ENCODE peak calls at places on chromosomes 4 and X, in seven cellular contexts. C is trophoblast cell, P is GM23248, R is SK-N-SH, G is fibroblast of lung, J is colonic mucosa, L is neural progenitor cell. O is an unnamed sample.

GRCh38 chrX:12153741-12154140 is 15.5 kb downstream of the FRMPD4 start:
- DNase-seq in C (no peak), P (no peak), R (no peak), G (no peak), J (no peak), L (no peak), O (no peak)

GRCh38 chr4:139656614-139657486 is 8.8 kb upstream of the MGST2 start:
- DNase-seq in C (peak), P (peak), R (peak), G (peak), J (peak), L (peak), O (peak)

GRCh38 chr4:147976341-147976928 is 244.5 kb downstream of the ARHGAP10 start:
- DNase-seq in C (no peak), P (peak), R (no peak), G (no peak), J (no peak), L (no peak), O (no peak)

GRCh38 chr4:122673252-122673651 is 52.4 kb upstream of the IL21 start:
- DNase-seq in C (no peak), P (peak), R (no peak), G (no peak), J (peak), L (peak), O (no peak)

GRCh38 chr4:3304831-3305609 is 12.2 kb downstream of the RGS12 start:
- DNase-seq in C (no peak), P (peak), R (peak), G (peak), J (no peak), L (no peak), O (no peak)

GRCh38 chr4:176193126-176193525 is 2.3 kb downstream of the SPATA4 start:
- DNase-seq in C (no peak), P (peak), R (no peak), G (peak), J (no peak), L (no peak), O (no peak)

GRCh38 chrX:48508400-48509244 is at the start of gene PORCN:
- DNase-seq in C (peak), P (peak), R (peak), G (peak), J (peak), L (peak), O (peak)

GRCh38 chrX:13418126-13419091 is 98.6 kb upstream of the ATXN3L start:
- DNase-seq in C (no peak), P (peak), R (no peak), G (peak), J (no peak), L (no peak), O (no peak)

GRCh38 chrX:67545772-67546495 is 2.1 kb downstream of the AR start:
- DNase-seq in C (no peak), P (peak), R (peak), G (peak), J (no peak), L (peak), O (no peak)

GRCh38 chrX:39165185-39165584 is 363.9 kb downstream of the MID1IP1 start:
- DNase-seq in C (no peak), P (no peak), R (no peak), G (no peak), J (no peak), L (no peak), O (no peak)

GRCh38 chrX:39161856-39162255 is 360.6 kb downstream of the MID1IP1 start:
- DNase-seq in C (no peak), P (no peak), R (no peak), G (no peak), J (no peak), L (no peak), O (no peak)

GRCh38 chrX:39164212-39164611 is 363.0 kb downstream of the MID1IP1 start:
- DNase-seq in C (no peak), P (no peak), R (no peak), G (no peak), J (no peak), L (no peak), O (no peak)

GRCh38 chrX:39163585-39163984 is 362.3 kb downstream of the MID1IP1 start:
- DNase-seq in C (no peak), P (no peak), R (no peak), G (peak), J (no peak), L (no peak), O (no peak)

DNA sequence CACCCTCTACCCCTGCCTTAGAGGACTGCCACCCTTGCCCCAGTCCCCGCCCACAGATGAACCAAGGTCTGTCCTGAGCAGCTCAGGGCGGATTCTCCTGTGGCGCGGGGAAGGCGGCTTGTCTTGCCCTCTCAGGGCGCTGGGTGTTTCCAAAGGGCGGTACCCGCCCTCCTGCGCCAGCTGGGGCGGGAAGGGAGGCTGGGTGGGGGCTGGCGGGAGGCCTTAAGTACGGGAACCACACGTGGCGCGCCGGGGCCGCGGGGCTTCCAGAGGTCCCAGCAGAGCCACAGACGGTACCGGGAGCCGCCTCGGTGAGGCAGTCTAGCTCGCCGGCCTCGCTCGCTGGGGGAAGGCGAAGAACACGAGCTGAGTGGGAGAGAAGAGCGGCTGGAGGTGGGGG is 361.1 kb downstream of the MID1IP1 start:
- DNase-seq in C (peak), P (no peak), R (no peak), G (no peak), J (peak), L (peak), O (no peak)
- H3K9ac ChIP-seq in C (no peak), P (no peak), R (no peak), G (no peak), J (no peak), L (no peak), O (no peak)

DNA sequence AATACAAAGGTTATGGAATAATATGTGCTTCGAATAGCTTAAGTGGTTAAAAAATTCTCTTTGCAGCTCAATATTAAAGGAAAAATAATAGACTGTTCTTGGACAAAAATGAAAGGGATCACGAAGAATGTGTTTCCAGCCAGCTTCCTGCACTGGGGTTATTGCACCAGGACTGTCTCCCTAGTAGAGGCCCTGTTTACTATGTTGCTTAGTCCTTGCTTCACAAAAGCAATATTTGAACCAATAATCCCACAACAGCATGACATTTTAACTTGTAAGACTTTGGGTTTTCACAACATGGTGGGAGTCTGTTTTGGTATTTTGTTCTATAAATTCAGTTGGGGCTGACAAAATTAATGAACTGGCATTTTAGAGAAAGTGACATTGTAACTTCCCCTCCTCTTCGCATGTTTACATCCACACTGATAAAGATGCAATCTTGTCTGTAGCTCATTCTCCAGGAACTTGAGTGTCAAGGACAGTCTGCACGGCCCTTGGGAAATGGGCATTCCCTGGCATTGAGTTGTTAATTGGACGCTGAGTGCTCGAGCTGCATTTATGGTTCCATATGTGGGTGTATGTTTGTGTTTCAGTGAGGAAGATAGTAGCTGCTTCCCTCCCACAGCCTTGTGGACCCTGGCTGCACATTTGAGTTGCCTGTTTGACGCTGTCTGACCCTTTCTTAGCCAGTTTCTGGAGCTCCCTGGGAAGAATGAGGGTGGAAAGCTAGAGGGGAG is 39.1 kb downstream of the SHROOM2 start:
- DNase-seq in C (no peak), P (no peak), R (no peak), G (no peak), J (no peak), L (no peak), O (no peak)
- H3K4me3 ChIP-seq in C (no peak), P (no peak), R (no peak), G (no peak), J (no peak), L (no peak), O (no peak)

DNA sequence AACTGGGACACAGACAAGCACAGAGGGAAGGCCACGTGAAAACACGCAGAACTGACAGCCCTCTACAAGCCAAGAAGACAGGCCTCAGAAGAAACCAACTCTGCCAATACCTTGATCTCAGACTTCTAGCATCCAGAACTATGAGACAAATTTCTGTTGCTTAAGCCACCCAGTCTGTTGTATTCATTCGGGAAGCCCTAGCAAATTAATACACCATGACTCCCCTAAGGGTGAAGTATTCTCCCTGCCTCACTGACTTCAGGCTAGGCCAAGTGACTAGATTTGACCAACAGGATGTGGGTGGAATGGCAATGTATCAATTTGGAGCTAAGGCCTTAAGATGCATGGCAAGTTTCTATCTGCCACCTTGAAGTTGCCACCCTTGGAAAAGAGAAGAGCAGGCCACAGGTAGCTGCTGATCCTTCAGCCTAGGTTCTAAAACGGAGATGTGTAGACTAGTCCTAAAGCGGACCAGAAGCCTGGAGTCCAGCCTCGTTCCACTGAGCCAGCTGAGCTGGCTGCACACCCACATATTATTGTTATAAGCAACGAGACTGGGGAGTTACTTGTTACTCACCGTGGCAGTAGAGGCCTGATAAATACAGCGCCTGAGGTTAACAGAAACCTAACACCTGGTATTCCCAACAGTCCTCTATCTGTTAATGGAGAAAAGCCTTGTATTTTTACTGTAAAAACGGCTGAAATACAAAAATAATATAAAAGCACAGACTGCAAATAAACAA is 16.5 kb downstream of the SCARB2 start:
- DNase-seq in C (no peak), P (peak), R (no peak), G (peak), J (no peak), L (no peak), O (no peak)
- H3K9ac ChIP-seq in C (no peak), P (peak), R (peak), G (no peak), J (peak), L (no peak), O (no peak)

GRCh38 chrX:41084044-41084359 is 1.2 kb upstream of the USP9X start:
- DNase-seq in C (no peak), P (no peak), R (no peak), G (no peak), J (no peak), L (no peak), O (no peak)

GRCh38 chrX:41081821-41082220 is 3.4 kb upstream of the USP9X start:
- DNase-seq in C (no peak), P (no peak), R (no peak), G (no peak), J (no peak), L (no peak), O (no peak)

GRCh38 chrX:41084360-41085104 is 713 bp upstream of the USP9X start:
- DNase-seq in C (peak), P (peak), R (peak), G (peak), J (peak), L (peak), O (peak)

GRCh38 chrX:41085105-41085882 is at the start of gene USP9X:
- DNase-seq in C (peak), P (peak), R (peak), G (peak), J (peak), L (peak), O (peak)

DNA sequence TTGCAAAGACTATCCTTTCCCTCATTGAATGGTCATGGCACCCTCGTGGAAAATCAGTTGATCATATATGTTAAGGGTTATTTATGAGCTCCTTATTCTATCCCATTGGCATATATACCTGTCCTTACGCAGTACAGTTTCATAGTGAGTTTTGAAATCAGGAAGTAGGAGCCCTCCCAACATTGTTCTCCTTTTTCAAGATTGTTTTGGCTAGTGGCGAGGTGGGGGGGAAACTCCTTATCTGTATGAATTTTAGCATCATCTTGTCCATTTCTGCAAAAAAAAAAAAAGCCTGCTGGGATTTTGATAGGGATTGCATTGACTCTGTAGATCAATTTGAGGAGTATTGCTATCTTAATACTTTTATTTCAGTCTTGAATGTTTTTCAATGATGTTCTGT is 2.5 kb upstream of the USP9X start:
- DNase-seq in C (no peak), P (no peak), R (no peak), G (no peak), J (no peak), L (no peak), O (no peak)
- H3K4me3 ChIP-seq in C (no peak), P (no peak), R (no peak), G (no peak), J (no peak), L (no peak), O (no peak)

DNA sequence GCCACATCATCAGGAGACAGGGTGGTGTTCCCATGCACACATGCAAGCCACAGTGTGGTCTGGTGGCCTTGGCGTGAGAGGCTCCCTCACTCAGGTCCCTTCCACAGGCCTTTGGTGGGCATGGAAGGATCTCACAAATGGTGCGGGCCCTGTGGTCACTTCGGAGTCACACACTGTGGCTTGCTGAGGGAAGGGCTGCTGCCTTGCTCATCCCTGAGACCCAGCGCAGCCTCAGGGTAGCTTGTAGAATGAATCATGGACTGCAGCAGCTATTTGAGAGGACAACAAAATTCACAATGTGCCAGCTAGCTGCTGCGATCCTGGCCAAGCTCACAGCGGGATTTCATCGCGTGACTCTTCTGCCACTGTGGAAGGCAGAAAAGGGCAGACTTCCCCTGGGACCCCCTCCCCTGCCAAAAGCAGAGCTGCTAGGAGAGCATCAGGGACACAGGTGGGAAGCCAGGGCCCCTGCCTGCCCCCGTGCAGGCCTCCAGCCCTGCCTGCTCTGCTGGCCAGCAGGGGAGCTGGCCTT is 106.4 kb downstream of the ABLIM2 start:
- DNase-seq in C (no peak), P (no peak), R (no peak), G (peak), J (no peak), L (no peak), O (no peak)
- H3K9ac ChIP-seq in C (no peak), P (no peak), R (no peak), G (no peak), J (no peak), L (no peak), O (no peak)

GRCh38 chr4:53777244-53777984 is 186.1 kb upstream of the LNX1 start:
- DNase-seq in C (peak), P (peak), R (no peak), G (peak), J (no peak), L (no peak), O (no peak)
- H3K4me3 ChIP-seq in C (no peak), P (peak), R (no peak), G (no peak), J (no peak), L (no peak), O (no peak)